ENCODE peak calls at places on chromosome 5, in four cellular contexts. U is colonic mucosa, Q is astrocyte, W is AG04450. D is an unnamed sample.
A peak's percentile ranks its signal among the peaks of the same experiment; 100 is the strongest.

GRCh38 chr5:164345173-164345572 is 839.8 kb downstream of the MAT2B start:
- DNase-seq in U (no peak), Q (peak; percentile 78), W (no peak), D (no peak)

GRCh38 chr5:146203872-146204192 is 427 bp downstream of the RBM27 start:
- DNase-seq in W (no peak), U (no peak), Q (no peak), D (no peak)

GRCh38 chr5:170342153-170342552 is 44.6 kb upstream of the LCP2 start:
- DNase-seq in Q (no peak), U (no peak), W (no peak), D (no peak)

GRCh38 chr5:94811341-94811740 is 192.9 kb downstream of the SLF1 start:
- DNase-seq in Q (no peak), W (no peak), U (no peak), D (no peak)

GRCh38 chr5:52789378-52789777 is 1.7 kb downstream of the ITGA1 start:
- DNase-seq in U (no peak), W (no peak), Q (no peak), D (no peak)

GRCh38 chr5:79263290-79263689 is 27.4 kb downstream of the JMY start:
- DNase-seq in Q (no peak), W (no peak), U (no peak), D (no peak)

GRCh38 chr5:53934126-53934856 is 373.9 kb downstream of the NDUFS4 start:
- DNase-seq in W (no peak), Q (peak; percentile 57), U (no peak), D (no peak)

GRCh38 chr5:76046761-76047160 is 36.4 kb upstream of the SV2C start:
- DNase-seq in W (no peak), U (no peak), Q (no peak), D (no peak)

GRCh38 chr5:62969409-62970120 is 390.9 kb downstream of the LRRC70 start:
- DNase-seq in W (no peak), U (no peak), Q (no peak), D (no peak)

GRCh38 chr5:34459908-34460307 is 196.2 kb upstream of the RAI14 start:
- DNase-seq in W (no peak), Q (no peak), U (no peak), D (no peak)

GRCh38 chr5:35342664-35343063 is 112.4 kb upstream of the PRLR start:
- DNase-seq in U (no peak), Q (no peak), W (no peak), D (no peak)

GRCh38 chr5:1411099-1411498 is 34.1 kb downstream of the SLC6A3 start:
- DNase-seq in U (no peak), Q (no peak), W (no peak), D (no peak)

GRCh38 chr5:143955140-143955539 is 143.2 kb downstream of the HMHB1 start:
- DNase-seq in Q (peak; percentile 51), U (no peak), W (no peak), D (no peak)

GRCh38 chr5:58818515-58818914 is 235.6 kb downstream of the RAB3C start:
- DNase-seq in Q (no peak), U (no peak), W (no peak), D (no peak)

GRCh38 chr5:167579701-167580045 is 711.8 kb upstream of the WWC1 start:
- DNase-seq in U (no peak), Q (peak; percentile 68), W (peak; percentile 2), D (no peak)

GRCh38 chr5:179568731-179569130 is 18.4 kb downstream of the RUFY1 start:
- DNase-seq in Q (no peak), W (no peak), U (no peak), D (no peak)

GRCh38 chr5:60055168-60055567 is 161.6 kb upstream of the PDE4D start:
- DNase-seq in Q (no peak), W (no peak), U (no peak), D (no peak)

GRCh38 chr5:6506631-6507030 is 58.0 kb downstream of the UBE2QL1 start:
- DNase-seq in U (no peak), Q (no peak), W (no peak), D (no peak)

GRCh38 chr5:125679522-125679921 is 743.7 kb upstream of the GRAMD2B start:
- DNase-seq in U (no peak), W (no peak), Q (no peak), D (no peak)

GRCh38 chr5:76337949-76338589 is 65.0 kb upstream of the IQGAP2 start:
- DNase-seq in W (peak; percentile 2), Q (peak; percentile 70), U (peak; percentile 77), D (no peak)

GRCh38 chr5:94613583-94613982 is 4.8 kb downstream of the KIAA0825 start:
- DNase-seq in Q (no peak), W (no peak), U (no peak), D (no peak)

GRCh38 chr5:18354828-18355227 is 720.6 kb downstream of the TAF11L14 start:
- DNase-seq in Q (no peak), W (no peak), U (no peak), D (no peak)

GRCh38 chr5:179127136-179128040 is 67.2 kb downstream of the ZNF354C start:
- DNase-seq in Q (no peak), W (no peak), U (no peak), D (peak; percentile 26)

GRCh38 chr5:76716456-76717157 is 681 bp downstream of the F2R start:
- DNase-seq in Q (no peak), W (no peak), U (peak; percentile 44), D (no peak)

GRCh38 chr5:150609843-150610584 is 30.4 kb upstream of the SYNPO start:
- DNase-seq in Q (no peak), U (peak; percentile 63), W (no peak), D (peak; percentile 62)

GRCh38 chr5:124705577-124705976 is 40.9 kb downstream of the ZNF608 start:
- DNase-seq in Q (no peak), W (no peak), U (no peak), D (no peak)

GRCh38 chr5:82673460-82673859 is 395.3 kb upstream of the RPS23 start:
- DNase-seq in Q (no peak), U (no peak), W (no peak), D (no peak)

GRCh38 chr5:178234753-178235599 is 2.4 kb upstream of the PHYKPL start:
- DNase-seq in Q (peak; percentile 20), U (peak; percentile 88), W (no peak), D (peak; percentile 73)

GRCh38 chr5:5979761-5980570 is 398.4 kb downstream of the MED10 start:
- DNase-seq in W (no peak), U (no peak), Q (no peak), D (no peak)

GRCh38 chr5:137561572-137561971 is 62.4 kb upstream of the SPOCK1 start:
- DNase-seq in Q (peak; percentile 40), U (no peak), W (no peak), D (no peak)

GRCh38 chr5:64144429-64145215 is 21.0 kb upstream of the RNF180 start:
- DNase-seq in W (no peak), U (no peak), Q (peak; percentile 64), D (no peak)

GRCh38 chr5:53249529-53249928 is 140.0 kb upstream of the MOCS2 start:
- DNase-seq in Q (peak; percentile 98), W (peak; percentile 91), U (no peak), D (no peak)

GRCh38 chr5:92599217-92599810 is 981.7 kb downstream of the NR2F1-AS1 start:
- DNase-seq in U (no peak), W (no peak), Q (no peak), D (no peak)

GRCh38 chr5:77844408-77845272 is 68.5 kb upstream of the TBCA start:
- DNase-seq in Q (no peak), U (no peak), W (no peak), D (no peak)

GRCh38 chr5:175700991-175701390 is 43.1 kb downstream of the HRH2 start:
- DNase-seq in Q (no peak), W (no peak), U (no peak), D (no peak)

GRCh38 chr5:97420646-97421045 is 237.6 kb upstream of the RIOK2 start:
- DNase-seq in W (no peak), Q (no peak), U (no peak), D (no peak)

GRCh38 chr5:79689541-79690466 is at the start of gene CMYA5:
- DNase-seq in U (peak; percentile 20), W (no peak), Q (no peak), D (no peak)

GRCh38 chr5:96657068-96657467 is 5.1 kb upstream of the CAST start:
- DNase-seq in W (peak; percentile 55), U (peak; percentile 70), Q (peak; percentile 96), D (no peak)

GRCh38 chr5:137142371-137143243 is 356.5 kb downstream of the SPOCK1 start:
- DNase-seq in W (peak; percentile 67), Q (peak; percentile 100), U (no peak), D (peak; percentile 4)

GRCh38 chr5:172294831-172295230 is 11.3 kb upstream of the UBTD2 start:
- DNase-seq in Q (no peak), U (no peak), W (no peak), D (no peak)

GRCh38 chr5:172293745-172294342 is 10.3 kb upstream of the UBTD2 start:
- DNase-seq in U (no peak), W (no peak), Q (no peak), D (no peak)

GRCh38 chr5:172288465-172288864 is 4.9 kb upstream of the UBTD2 start:
- DNase-seq in Q (no peak), W (no peak), U (no peak), D (no peak)

GRCh38 chr5:172293054-172293744 is 9.6 kb upstream of the UBTD2 start:
- DNase-seq in U (peak; percentile 62), Q (peak; percentile 43), W (no peak), D (peak; percentile 71)
- TF ChIP-seq CTCF in U (peak; percentile 83), Q (peak; percentile 93), W (peak; percentile 89), D (peak; percentile 71)

GRCh38 chr5:88140396-88140862 is 128.2 kb downstream of the TMEM161B start:
- DNase-seq in U (no peak), W (no peak), Q (peak; percentile 10), D (no peak)

GRCh38 chr5:88143693-88144218 is 124.9 kb downstream of the TMEM161B start:
- DNase-seq in W (no peak), U (no peak), Q (no peak), D (no peak)

GRCh38 chr5:88140863-88141694 is 127.6 kb downstream of the TMEM161B start:
- DNase-seq in Q (peak; percentile 97), W (peak; percentile 79), U (peak; percentile 92), D (peak; percentile 94)

GRCh38 chr5:88142801-88143692 is 125.6 kb downstream of the TMEM161B start:
- DNase-seq in Q (peak; percentile 61), U (no peak), W (no peak), D (no peak)

GRCh38 chr5:88141695-88141979 is 127.0 kb downstream of the TMEM161B start:
- DNase-seq in U (no peak), Q (no peak), W (no peak), D (no peak)
- TF ChIP-seq CTCF in U (no peak), Q (no peak), W (no peak), D (no peak)

GRCh38 chr5:11056560-11056959 is 295.5 kb upstream of the DAP start:
- DNase-seq in Q (no peak), U (no peak), W (no peak), D (no peak)

GRCh38 chr5:11064763-11065450 is 303.9 kb upstream of the DAP start:
- DNase-seq in Q (no peak), W (no peak), U (no peak), D (no peak)

DNA sequence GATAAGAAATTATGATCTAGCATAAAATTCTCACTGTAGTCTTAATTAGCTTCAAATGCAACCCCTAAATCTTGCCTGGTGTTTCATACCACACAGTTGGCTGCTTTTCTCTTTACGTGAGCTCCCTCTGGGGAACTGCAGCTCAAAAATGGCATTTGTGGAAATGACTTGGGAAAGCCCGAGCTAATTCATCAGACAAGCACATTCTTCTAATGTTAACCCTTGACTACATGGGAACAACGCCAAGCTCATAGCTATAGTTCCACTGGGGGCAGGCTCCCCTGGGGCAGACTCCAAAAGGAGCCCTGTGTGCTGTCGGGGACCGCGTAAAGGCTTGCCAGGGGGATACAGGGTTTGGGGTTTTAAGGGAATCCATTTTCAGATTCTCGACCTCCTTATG is 301.3 kb upstream of the DAP start:
- DNase-seq in Q (peak; percentile 54), U (no peak), W (no peak), D (no peak)
- TF ChIP-seq CTCF in Q (no peak), U (no peak), W (no peak), D (no peak)

GRCh38 chr5:57277085-57277484 is 103.2 kb downstream of the GPBP1 start:
- DNase-seq in Q (peak; percentile 5), U (no peak), W (no peak), D (no peak)
- TF ChIP-seq CTCF in Q (peak; percentile 42), U (no peak), W (peak; percentile 38), D (no peak)